ENCODE peak calls at places on chromosome 5, in ten cellular contexts. E, M, Y, C, I, L, Z, B, Q and N are unnamed samples.
A peak's percentile ranks its signal among the peaks of the same experiment; 100 is the strongest.

GRCh38 chr5:142422426-142422825 is 97.6 kb upstream of the SPRY4 start:
- DNase-seq in E (no peak), M (peak; percentile 80), Y (no peak), C (no peak), I (no peak), L (peak; percentile 21), Z (no peak), B (peak; percentile 56), Q (no peak), N (no peak)

GRCh38 chr5:163362806-163363788 is 74.3 kb upstream of the CCNG1 start:
- DNase-seq in E (no peak), M (peak; percentile 79), Y (no peak), C (no peak), I (no peak), L (no peak), Z (no peak), B (no peak), Q (peak; percentile 55), N (no peak)

GRCh38 chr5:59206132-59206581 is 623.3 kb downstream of the RAB3C start:
- DNase-seq in E (no peak), M (peak; percentile 91), Y (no peak), C (no peak), I (no peak), L (peak; percentile 11), Z (no peak), B (peak; percentile 46), Q (no peak), N (no peak)

GRCh38 chr5:74290634-74291033 is 349.9 kb downstream of the ENC1 start:
- DNase-seq in E (no peak), M (no peak), Y (no peak), C (no peak), I (no peak), L (no peak), Z (no peak), B (no peak), Q (no peak), N (no peak)

GRCh38 chr5:135246923-135247795 is 151.9 kb downstream of the MACROH2A1 start:
- DNase-seq in E (no peak), M (peak; percentile 98), Y (peak; percentile 8), C (peak; percentile 86), I (no peak), L (peak; percentile 90), Z (no peak), B (peak; percentile 95), Q (no peak), N (peak; percentile 63)

GRCh38 chr5:129593525-129593924 is 133.4 kb downstream of the ADAMTS19 start:
- DNase-seq in E (no peak), M (peak; percentile 14), Y (no peak), C (no peak), I (no peak), L (no peak), Z (no peak), B (peak; percentile 15), Q (no peak), N (no peak)

GRCh38 chr5:90530736-90531487 is 1.5 kb upstream of the LYSMD3 start:
- DNase-seq in E (no peak), M (no peak), Y (no peak), C (no peak), I (peak; percentile 10), L (no peak), Z (no peak), B (no peak), Q (no peak), N (no peak)

GRCh38 chr5:88256872-88257271 is 11.8 kb downstream of the TMEM161B start:
- DNase-seq in E (peak; percentile 91), M (no peak), Y (no peak), C (no peak), I (no peak), L (no peak), Z (no peak), B (no peak), Q (no peak), N (no peak)

GRCh38 chr5:142654578-142655042 is 31.3 kb downstream of the FGF1 start:
- DNase-seq in E (peak; percentile 47), M (no peak), Y (no peak), C (no peak), I (no peak), L (no peak), Z (no peak), B (no peak), Q (no peak), N (no peak)

DNA sequence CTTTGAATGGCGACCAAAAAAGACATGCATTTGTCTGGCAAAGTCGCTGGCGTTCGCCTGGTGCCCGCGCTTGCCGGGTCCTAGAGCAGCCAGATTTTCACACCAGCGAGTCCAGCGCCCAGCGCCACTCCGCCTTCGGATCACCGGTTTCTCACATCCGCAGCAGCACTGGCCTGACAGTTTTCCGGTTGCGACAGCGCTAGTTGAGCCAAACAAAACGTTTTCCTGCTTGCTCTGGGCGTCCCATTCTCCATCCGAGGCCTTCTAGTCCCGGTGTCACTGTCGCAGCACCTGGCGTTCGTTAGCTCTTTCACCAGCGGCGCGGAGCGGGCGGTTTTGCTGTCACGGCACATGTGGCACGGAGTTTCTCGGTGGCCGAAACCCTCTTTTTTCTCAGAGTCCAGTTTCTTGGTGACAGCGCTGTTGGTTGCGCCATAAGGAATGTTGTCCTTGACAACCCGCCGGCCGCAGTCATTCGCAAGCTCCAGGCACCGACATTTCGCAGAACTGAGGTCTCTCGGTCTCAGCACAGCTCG is 48.0 kb downstream of the ANXA2R start:
- DNase-seq in E (peak; percentile 82), M (peak; percentile 89), Y (peak; percentile 44), C (no peak), I (peak; percentile 91), L (peak; percentile 87), Z (peak; percentile 56), B (peak; percentile 84), Q (peak; percentile 26), N (peak; percentile 92)
- H3K27me3 ChIP-seq in E (peaks cover 98% of the 10 kb centered on the region), M (no peaks in the 10 kb centered on the region), Y (no peaks in the 10 kb centered on the region), C (no peaks in the 10 kb centered on the region), I (peaks cover 74% of the 10 kb centered on the region), L (no peaks in the 10 kb centered on the region), Z (no peaks in the 10 kb centered on the region), B (no peaks in the 10 kb centered on the region), Q (peaks cover 34% of the 10 kb centered on the region), N (no peaks in the 10 kb centered on the region)

GRCh38 chr5:179079165-179079987 is 19.2 kb downstream of the ZNF354C start:
- DNase-seq in E (no peak), M (no peak), Y (no peak), C (no peak), I (no peak), L (no peak), Z (no peak), B (no peak), Q (no peak), N (no peak)

GRCh38 chr5:179080724-179081123 is 20.6 kb downstream of the ZNF354C start:
- DNase-seq in E (no peak), M (no peak), Y (no peak), C (no peak), I (no peak), L (no peak), Z (no peak), B (no peak), Q (no peak), N (no peak)
- H3K36me3 ChIP-seq in E (peaks cover 66% of the 10 kb centered on the region), M (peaks cover 4% of the 10 kb centered on the region), Y (peaks cover 8% of the 10 kb centered on the region), C (peaks cover 14% of the 10 kb centered on the region), I (peaks cover 32% of the 10 kb centered on the region), L (peaks cover 45% of the 10 kb centered on the region), Z (peaks cover 24% of the 10 kb centered on the region), B (peaks cover 54% of the 10 kb centered on the region), Q (peaks cover 33% of the 10 kb centered on the region), N (peaks cover 29% of the 10 kb centered on the region)

DNA sequence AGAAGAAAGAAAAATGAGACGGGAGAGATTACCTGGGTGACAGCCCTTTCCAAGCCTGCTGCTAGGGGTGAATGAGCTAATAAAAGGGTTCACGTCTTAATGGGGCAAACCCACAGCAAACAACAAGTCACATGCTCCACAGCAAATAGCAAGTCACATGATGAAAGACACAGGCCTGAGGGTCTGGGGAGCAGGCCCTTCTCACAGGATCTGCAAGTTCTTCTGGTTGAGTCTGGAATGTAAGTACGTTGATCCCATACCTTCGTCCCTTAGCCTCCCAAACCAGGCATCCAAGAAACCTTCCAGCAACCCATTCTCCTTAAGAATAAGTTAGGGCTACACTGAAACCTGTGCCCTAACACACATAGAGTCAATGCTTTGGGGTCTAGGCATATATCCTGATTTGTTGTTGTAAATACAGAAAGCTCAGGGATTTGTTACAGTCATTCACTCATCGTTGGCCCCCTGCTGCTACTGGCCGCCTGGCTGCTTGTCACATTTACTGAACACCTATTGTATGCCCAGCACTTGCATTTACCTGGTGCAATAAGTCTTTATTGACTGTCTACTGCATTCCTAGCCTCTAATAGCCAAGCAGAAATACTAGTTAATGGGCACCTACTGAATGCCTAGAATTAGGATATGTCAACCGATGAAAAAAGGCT is 43.3 kb upstream of the MSX2 start:
- DNase-seq in E (peak; percentile 5), M (no peak), Y (no peak), C (no peak), I (no peak), L (no peak), Z (no peak), B (no peak), Q (no peak), N (no peak)
- H3K27me3 ChIP-seq in E (no peaks in the 10 kb centered on the region), M (no peaks in the 10 kb centered on the region), Y (no peaks in the 10 kb centered on the region), C (no peaks in the 10 kb centered on the region), I (peaks cover 13% of the 10 kb centered on the region), L (peaks cover 25% of the 10 kb centered on the region), Z (no peaks in the 10 kb centered on the region), B (peaks cover 25% of the 10 kb centered on the region), Q (no peaks in the 10 kb centered on the region), N (peaks cover 2% of the 10 kb centered on the region)

GRCh38 chr5:125976421-125977060 is 446.7 kb upstream of the GRAMD2B start:
- DNase-seq in E (no peak), M (no peak), Y (no peak), C (no peak), I (no peak), L (no peak), Z (no peak), B (no peak), Q (no peak), N (no peak)

GRCh38 chr5:125972706-125973105 is 450.5 kb upstream of the GRAMD2B start:
- DNase-seq in E (no peak), M (peak; percentile 15), Y (no peak), C (no peak), I (no peak), L (no peak), Z (no peak), B (no peak), Q (no peak), N (no peak)

GRCh38 chr5:125981016-125981415 is 442.2 kb upstream of the GRAMD2B start:
- DNase-seq in E (no peak), M (no peak), Y (no peak), C (no peak), I (peak; percentile 19), L (no peak), Z (no peak), B (no peak), Q (no peak), N (no peak)

DNA sequence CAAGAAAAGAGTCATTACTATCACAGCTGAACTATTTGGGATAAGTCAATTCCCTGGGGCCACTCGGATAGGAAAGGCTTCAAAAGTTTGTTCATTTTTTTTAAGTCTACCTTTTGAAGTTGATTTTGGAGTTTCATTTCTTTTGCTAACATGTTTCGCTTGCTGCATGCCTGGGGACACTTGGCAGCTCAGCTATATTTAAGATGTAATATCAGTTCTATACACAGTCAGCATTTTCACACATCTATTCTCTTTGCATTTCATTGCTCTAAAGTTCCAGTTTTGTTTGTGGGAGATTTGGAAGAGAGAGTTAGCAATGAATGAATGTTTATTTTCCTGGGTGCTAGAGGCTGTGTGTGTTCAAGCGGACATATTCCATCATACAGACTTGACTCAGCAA is 445.2 kb upstream of the GRAMD2B start:
- DNase-seq in E (no peak), M (no peak), Y (no peak), C (no peak), I (no peak), L (no peak), Z (no peak), B (no peak), Q (no peak), N (no peak)
- H3K36me3 ChIP-seq in E (no peaks in the 10 kb centered on the region), M (no peaks in the 10 kb centered on the region), Y (no peaks in the 10 kb centered on the region), C (no peaks in the 10 kb centered on the region), I (no peaks in the 10 kb centered on the region), L (no peaks in the 10 kb centered on the region), Z (no peaks in the 10 kb centered on the region), B (no peaks in the 10 kb centered on the region), Q (no peaks in the 10 kb centered on the region), N (no peaks in the 10 kb centered on the region)